ENCODE peak calls at places on chromosome 1, in seven cellular contexts. X is B cell; T is CD4-positive, alpha-beta T cell; R is IMR-90; U is left lung; J is spleen; I is AG04449. O is an unnamed sample.

GRCh38 chr1:25550683-25551310 is 7.4 kb downstream of the LDLRAP1 start:
- DNase-seq in X (no peak), T (no peak), R (peak), U (no peak), J (no peak), I (no peak), O (no peak)

GRCh38 chr1:208223136-208223535 is 21.0 kb downstream of the PLXNA2 start:
- DNase-seq in X (no peak), T (no peak), R (peak), U (no peak), J (no peak), I (no peak), O (no peak)

GRCh38 chr1:31715097-31715872 is 11.5 kb upstream of the COL16A1 start:
- DNase-seq in X (no peak), T (no peak), R (peak), U (peak), J (peak), I (no peak), O (peak)

GRCh38 chr1:9280015-9280860 is 12.5 kb upstream of the SPSB1 start:
- DNase-seq in X (no peak), T (no peak), R (peak), U (peak), J (peak), I (no peak), O (no peak)

GRCh38 chr1:38194486-38194885 is 147.9 kb upstream of the POU3F1 start:
- DNase-seq in X (no peak), T (no peak), R (no peak), U (peak), J (no peak), I (no peak), O (no peak)

GRCh38 chr1:92822907-92823306 is 8.9 kb upstream of the RPL5 start:
- DNase-seq in X (no peak), T (no peak), R (peak), U (no peak), J (no peak), I (no peak), O (no peak)

GRCh38 chr1:237794071-237794470 is 96.7 kb downstream of the ZP4 start:
- DNase-seq in X (no peak), T (no peak), R (no peak), U (no peak), J (no peak), I (no peak), O (no peak)

GRCh38 chr1:17013598-17014320 is 2.0 kb upstream of the ATP13A2 start:
- DNase-seq in X (no peak), T (no peak), R (no peak), U (peak), J (peak), I (no peak), O (no peak)

GRCh38 chr1:54153548-54154439 is 994 bp upstream of the CDCP2 start:
- DNase-seq in X (no peak), T (no peak), R (peak), U (peak), J (peak), I (no peak), O (peak)

GRCh38 chr1:95948023-95948422 is 714.0 kb downstream of the RWDD3 start:
- DNase-seq in X (no peak), T (no peak), R (no peak), U (no peak), J (no peak), I (no peak), O (no peak)

GRCh38 chr1:46520063-46520911 is 30.7 kb downstream of the DMBX1 start:
- DNase-seq in X (no peak), T (no peak), R (peak), U (peak), J (peak), I (no peak), O (peak)

GRCh38 chr1:223733898-223734852 is 21.8 kb downstream of the CAPN2 start:
- DNase-seq in X (no peak), T (no peak), R (no peak), U (peak), J (no peak), I (no peak), O (no peak)

GRCh38 chr1:175720023-175720422 is 23.4 kb downstream of the TNR start:
- DNase-seq in X (no peak), T (no peak), R (no peak), U (no peak), J (no peak), I (no peak), O (no peak)

GRCh38 chr1:65953170-65953569 is 160.5 kb downstream of the PDE4B start:
- DNase-seq in X (no peak), T (no peak), R (no peak), U (no peak), J (no peak), I (no peak), O (no peak)

GRCh38 chr1:67142931-67143330 is 8.2 kb upstream of the C1orf141 start:
- DNase-seq in X (no peak), T (no peak), R (no peak), U (no peak), J (no peak), I (no peak), O (no peak)

GRCh38 chr1:119632836-119633235 is 15.2 kb downstream of the ZNF697 start:
- DNase-seq in X (no peak), T (no peak), R (no peak), U (no peak), J (no peak), I (no peak), O (no peak)

GRCh38 chr1:4653796-4654715 is at the start of gene AJAP1:
- DNase-seq in X (no peak), T (no peak), R (no peak), U (no peak), J (no peak), I (no peak), O (peak)

GRCh38 chr1:202628646-202629215 is 81.5 kb downstream of the SYT2 start:
- DNase-seq in X (no peak), T (no peak), R (no peak), U (no peak), J (peak), I (no peak), O (no peak)

GRCh38 chr1:226688056-226688748 is 50.9 kb downstream of the ITPKB start:
- DNase-seq in X (no peak), T (peak), R (no peak), U (no peak), J (peak), I (no peak), O (no peak)

GRCh38 chr1:99180343-99180808 is 83.9 kb upstream of the PLPPR4 start:
- DNase-seq in X (peak), T (peak), R (peak), U (peak), J (no peak), I (no peak), O (peak)
- TF ChIP-seq CTCF in X (peak), T (peak), R (peak), U (peak), J (peak), I (peak), O (peak)

GRCh38 chr1:229981736-229982135 is 85.3 kb upstream of the GALNT2 start:
- DNase-seq in X (no peak), T (no peak), R (no peak), U (no peak), J (no peak), I (no peak), O (no peak)

GRCh38 chr1:229986737-229987364 is 80.2 kb upstream of the GALNT2 start:
- DNase-seq in X (no peak), T (no peak), R (no peak), U (no peak), J (no peak), I (no peak), O (no peak)

GRCh38 chr1:229984992-229985985 is 81.7 kb upstream of the GALNT2 start:
- DNase-seq in X (no peak), T (no peak), R (no peak), U (no peak), J (no peak), I (no peak), O (no peak)

GRCh38 chr1:229987953-229988352 is 79.1 kb upstream of the GALNT2 start:
- DNase-seq in X (no peak), T (no peak), R (no peak), U (no peak), J (no peak), I (no peak), O (no peak)

GRCh38 chr1:229984310-229984991 is 82.6 kb upstream of the GALNT2 start:
- DNase-seq in X (no peak), T (no peak), R (no peak), U (no peak), J (no peak), I (no peak), O (no peak)
- TF ChIP-seq CTCF in X (no peak), T (no peak), R (peak), U (no peak), J (no peak), I (peak), O (no peak)

GRCh38 chr1:12344611-12345299 is 114.9 kb downstream of the VPS13D start:
- DNase-seq in X (no peak), T (no peak), R (no peak), U (peak), J (no peak), I (no peak), O (no peak)
- TF ChIP-seq CTCF in X (no peak), T (no peak), R (no peak), U (no peak), J (no peak), I (no peak), O (no peak)

DNA sequence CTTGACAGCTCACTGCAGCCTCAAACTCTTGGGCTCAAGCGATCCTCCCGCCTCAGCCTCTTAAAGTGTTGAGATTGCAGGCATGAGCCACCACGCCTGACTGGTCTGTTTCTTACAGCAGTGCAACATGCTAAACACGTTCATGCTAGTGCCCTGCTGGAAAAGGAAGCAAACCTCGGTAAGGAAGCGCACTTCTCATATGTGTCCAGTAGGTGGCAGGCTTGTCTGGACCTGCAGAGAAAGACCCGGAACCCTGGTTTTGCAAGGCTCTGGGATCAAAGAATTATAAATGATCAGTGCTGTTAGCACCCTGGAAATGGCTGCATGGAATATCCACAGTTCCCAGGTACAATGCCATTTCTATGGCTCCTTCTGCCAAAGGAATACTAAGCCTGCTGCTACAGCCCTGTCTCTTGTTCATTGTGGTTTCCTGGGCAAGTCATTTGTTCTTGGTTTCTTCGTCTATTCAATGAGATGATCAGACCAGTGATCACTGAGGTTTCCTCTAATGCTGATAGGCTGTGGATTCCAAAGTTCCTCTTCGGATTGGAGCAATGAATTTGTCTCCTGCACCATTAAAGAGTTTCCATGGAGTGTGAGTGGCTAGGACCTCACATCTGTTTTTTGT is 15.9 kb downstream of the RNU5D-1 start:
- DNase-seq in X (peak), T (peak), R (peak), U (peak), J (peak), I (no peak), O (peak)
- TF ChIP-seq CTCF in X (peak), T (peak), R (peak), U (peak), J (peak), I (peak), O (peak)

GRCh38 chr1:3349161-3349967 is 105.1 kb upstream of the ARHGEF16 start:
- DNase-seq in X (no peak), T (no peak), R (no peak), U (no peak), J (no peak), I (no peak), O (peak)
- TF ChIP-seq CTCF in X (no peak), T (no peak), R (no peak), U (no peak), J (peak), I (peak), O (peak)

DNA sequence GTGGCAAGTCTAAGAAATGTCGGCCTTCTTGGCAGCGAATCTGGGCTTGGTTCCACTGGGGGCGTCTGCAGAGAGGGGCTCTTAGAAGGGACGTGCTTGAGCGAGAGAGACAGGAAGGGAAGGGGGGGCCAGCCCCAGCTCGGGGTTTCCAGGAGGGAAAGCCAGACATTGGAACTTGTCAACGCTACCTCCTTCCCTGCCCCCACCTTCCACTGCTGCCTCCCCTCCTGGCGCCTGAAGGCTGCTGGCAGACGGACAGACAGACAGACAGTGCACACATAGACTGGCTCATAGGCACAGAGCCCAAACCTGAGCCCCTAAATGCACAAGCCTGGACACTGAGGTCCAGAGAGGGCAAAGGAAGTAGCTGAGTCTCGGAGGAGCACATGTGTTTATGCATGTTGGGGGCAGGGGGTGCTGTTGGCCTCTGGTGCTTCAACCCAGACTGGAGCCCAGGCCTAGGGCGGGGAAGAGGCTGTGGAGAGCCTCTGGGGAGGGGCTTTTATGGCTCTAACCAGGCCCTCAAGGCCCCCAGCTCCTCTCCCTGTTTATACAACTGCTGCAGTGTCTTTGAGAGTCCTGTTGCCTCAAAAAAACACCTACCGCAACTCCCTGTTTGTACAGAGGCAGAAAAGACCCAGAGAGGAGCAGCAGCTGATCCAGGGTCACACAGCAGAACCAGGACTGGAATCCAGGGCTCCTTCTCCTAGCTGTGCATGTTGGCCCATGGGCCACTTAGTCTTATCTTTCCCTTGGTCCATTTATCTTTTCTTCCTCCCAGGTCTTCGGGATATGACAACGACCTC is 33.1 kb upstream of the WASF2 start:
- DNase-seq in X (no peak), T (peak), R (no peak), U (no peak), J (no peak), I (no peak), O (peak)
- TF ChIP-seq CTCF in X (no peak), T (peak), R (peak), U (peak), J (peak), I (peak), O (no peak)

GRCh38 chr1:41891403-41891896 is 27.3 kb downstream of the HIVEP3 start:
- DNase-seq in X (peak), T (peak), R (peak), U (no peak), J (no peak), I (no peak), O (no peak)
- TF ChIP-seq CTCF in X (peak), T (peak), R (peak), U (no peak), J (peak), I (no peak), O (no peak)

GRCh38 chr1:109615879-109616278 is 3.5 kb downstream of the GNAT2 start:
- DNase-seq in X (peak), T (no peak), R (peak), U (peak), J (no peak), I (no peak), O (no peak)

GRCh38 chr1:109619405-109619654 is at the start of gene GNAT2:
- DNase-seq in X (no peak), T (no peak), R (no peak), U (no peak), J (no peak), I (no peak), O (no peak)

GRCh38 chr1:109619655-109620395 is at the start of gene AMPD2:
- DNase-seq in X (peak), T (peak), R (peak), U (peak), J (peak), I (no peak), O (peak)

GRCh38 chr1:109618614-109619404 is 607 bp downstream of the GNAT2 start:
- DNase-seq in X (no peak), T (no peak), R (no peak), U (no peak), J (no peak), I (no peak), O (no peak)

GRCh38 chr1:109617291-109617801 is 2.1 kb downstream of the GNAT2 start:
- DNase-seq in X (no peak), T (no peak), R (peak), U (no peak), J (no peak), I (peak), O (no peak)
- TF ChIP-seq CTCF in X (no peak), T (no peak), R (no peak), U (no peak), J (no peak), I (no peak), O (no peak)